ENCODE peak calls at places on chromosome X, in eight cellular contexts. L, U, C, P, V, I, Q and N are unnamed samples. For H3K27me3, the result is how much of the 10 kb centered on the place peaks cover.

GRCh38 chrX:132086717-132087116 is 41.1 kb downstream of the FRMD7 start:
- DNase-seq in L (peak), U (no peak), C (no peak), P (no peak), V (no peak), I (no peak), Q (no peak), N (no peak)

GRCh38 chrX:56564182-56564885 is 907 bp downstream of the UBQLN2 start:
- DNase-seq in L (peak), U (peak), C (no peak), P (peak), V (no peak), I (no peak), Q (peak), N (no peak)

GRCh38 chrX:154441984-154442707 is 1.8 kb upstream of the FAM50A start:
- DNase-seq in L (no peak), U (no peak), C (no peak), P (no peak), V (no peak), I (no peak), Q (no peak), N (no peak)

GRCh38 chrX:102958794-102959193 is 21.7 kb downstream of the RAB40AL start:
- DNase-seq in L (no peak), U (no peak), C (no peak), P (no peak), V (no peak), I (no peak), Q (no peak), N (no peak)

GRCh38 chrX:148501121-148502066 is 977 bp downstream of the AFF2 start:
- DNase-seq in L (no peak), U (no peak), C (peak), P (no peak), V (peak), I (no peak), Q (peak), N (peak)

GRCh38 chrX:51420610-51421009 is 75.8 kb downstream of the NUDT11 start:
- DNase-seq in L (peak), U (peak), C (no peak), P (no peak), V (peak), I (peak), Q (peak), N (no peak)

GRCh38 chrX:37783284-37783683 is 3.4 kb downstream of the CYBB start:
- DNase-seq in L (no peak), U (no peak), C (no peak), P (no peak), V (no peak), I (no peak), Q (no peak), N (no peak)

GRCh38 chrX:130625381-130625780 is 223.6 kb downstream of the RBMX2 start:
- DNase-seq in L (no peak), U (no peak), C (no peak), P (no peak), V (no peak), I (no peak), Q (no peak), N (no peak)

GRCh38 chrX:106898462-106898861 is 4.7 kb downstream of the RIPPLY1 start:
- DNase-seq in L (peak), U (no peak), C (no peak), P (no peak), V (no peak), I (no peak), Q (peak), N (no peak)

GRCh38 chrX:458631-459061 is 71.9 kb upstream of the PPP2R3B start:
- DNase-seq in L (no peak), U (no peak), C (peak), P (no peak), V (no peak), I (no peak), Q (no peak), N (no peak)

GRCh38 chrX:154607370-154607769 is 11.7 kb downstream of the CTAG1B start:
- DNase-seq in L (no peak), U (no peak), C (no peak), P (no peak), V (no peak), I (no peak), Q (no peak), N (no peak)

GRCh38 chrX:15107367-15107988 is 162.4 kb downstream of the ASB9 start:
- DNase-seq in L (no peak), U (no peak), C (no peak), P (no peak), V (no peak), I (no peak), Q (no peak), N (no peak)

GRCh38 chrX:115023139-115023538 is 5.7 kb upstream of the IL13RA2 start:
- DNase-seq in L (peak), U (no peak), C (no peak), P (no peak), V (no peak), I (peak), Q (no peak), N (no peak)

GRCh38 chrX:97547873-97548578 is 664.3 kb downstream of the RPA4 start:
- DNase-seq in L (peak), U (no peak), C (no peak), P (no peak), V (no peak), I (peak), Q (no peak), N (no peak)

GRCh38 chrX:150225756-150226155 is 137.4 kb upstream of the MAMLD1 start:
- DNase-seq in L (no peak), U (no peak), C (no peak), P (no peak), V (no peak), I (no peak), Q (no peak), N (no peak)

GRCh38 chrX:10821293-10821692 is 200.9 kb upstream of the MID1 start:
- DNase-seq in L (no peak), U (no peak), C (no peak), P (no peak), V (no peak), I (no peak), Q (no peak), N (no peak)

GRCh38 chrX:16633754-16634153 is 16.2 kb upstream of the S100G start:
- DNase-seq in L (no peak), U (no peak), C (no peak), P (no peak), V (no peak), I (no peak), Q (no peak), N (no peak)

GRCh38 chrX:15838017-15838416 is 16.6 kb downstream of the AP1S2 start:
- DNase-seq in L (no peak), U (no peak), C (no peak), P (no peak), V (no peak), I (no peak), Q (no peak), N (no peak)

GRCh38 chrX:49106930-49107329 is 16.6 kb downstream of the GPKOW start:
- DNase-seq in L (peak), U (no peak), C (no peak), P (no peak), V (no peak), I (no peak), Q (peak), N (no peak)

GRCh38 chrX:110284159-110284558 is 33.7 kb downstream of the AMMECR1 start:
- DNase-seq in L (peak), U (no peak), C (no peak), P (no peak), V (no peak), I (no peak), Q (no peak), N (no peak)

GRCh38 chrX:154396948-154397887 is 959 bp upstream of the RPL10 start:
- DNase-seq in L (no peak), U (peak), C (peak), P (peak), V (peak), I (no peak), Q (peak), N (peak)

GRCh38 chrX:46642145-46642544 is 68.6 kb downstream of the CHST7 start:
- DNase-seq in L (no peak), U (no peak), C (no peak), P (no peak), V (peak), I (no peak), Q (no peak), N (no peak)

GRCh38 chrX:101658661-101659477 is 781 bp downstream of the ARMCX2 start:
- DNase-seq in L (peak), U (peak), C (peak), P (peak), V (peak), I (no peak), Q (peak), N (peak)

GRCh38 chrX:42615161-42615563 is 162.8 kb downstream of the PPP1R2C start:
- DNase-seq in L (no peak), U (no peak), C (no peak), P (peak), V (no peak), I (peak), Q (no peak), N (no peak)

GRCh38 chrX:139639253-139639652 is 68.7 kb downstream of the MCF2 start:
- DNase-seq in L (no peak), U (no peak), C (no peak), P (no peak), V (no peak), I (no peak), Q (no peak), N (no peak)

GRCh38 chrX:130155564-130155963 is 10.1 kb downstream of the AIFM1 start:
- DNase-seq in L (no peak), U (no peak), C (no peak), P (no peak), V (no peak), I (no peak), Q (no peak), N (no peak)

GRCh38 chrX:123809854-123810375 is 49.9 kb upstream of the XIAP start:
- DNase-seq in L (no peak), U (no peak), C (no peak), P (no peak), V (no peak), I (no peak), Q (no peak), N (no peak)

GRCh38 chrX:108699368-108699767 is 37.0 kb downstream of the IRS4 start:
- DNase-seq in L (peak), U (no peak), C (no peak), P (no peak), V (no peak), I (peak), Q (peak), N (no peak)

GRCh38 chrX:10502961-10503360 is 117.4 kb downstream of the MID1 start:
- DNase-seq in L (no peak), U (no peak), C (no peak), P (no peak), V (no peak), I (no peak), Q (no peak), N (no peak)

GRCh38 chrX:30649859-30650258 is 3.4 kb upstream of the GK start:
- DNase-seq in L (no peak), U (no peak), C (no peak), P (no peak), V (no peak), I (no peak), Q (no peak), N (no peak)

GRCh38 chrX:71393919-71394318 is 27.8 kb downstream of the TAF1 start:
- DNase-seq in L (no peak), U (no peak), C (no peak), P (no peak), V (no peak), I (no peak), Q (no peak), N (no peak)

GRCh38 chrX:75156537-75156945 is 458 bp upstream of the ABCB7 start:
- DNase-seq in L (peak), U (peak), C (no peak), P (no peak), V (no peak), I (no peak), Q (no peak), N (no peak)

GRCh38 chrX:115268421-115268820 is 21.1 kb upstream of the LUZP4 start:
- DNase-seq in L (no peak), U (no peak), C (no peak), P (no peak), V (no peak), I (peak), Q (peak), N (no peak)

GRCh38 chrX:103361798-103362197 is 5.5 kb downstream of the TCEAL9 start:
- DNase-seq in L (no peak), U (no peak), C (no peak), P (no peak), V (no peak), I (no peak), Q (no peak), N (no peak)

GRCh38 chrX:69538321-69538876 is 34.3 kb downstream of the NALF2 start:
- DNase-seq in L (peak), U (peak), C (peak), P (peak), V (peak), I (peak), Q (peak), N (peak)

GRCh38 chrX:31590581-31591113 is 518.8 kb upstream of the FTHL17 start:
- DNase-seq in L (peak), U (no peak), C (no peak), P (no peak), V (no peak), I (no peak), Q (no peak), N (no peak)

GRCh38 chrX:111131572-111131971 is 35.6 kb downstream of the PAK3 start:
- DNase-seq in L (no peak), U (no peak), C (no peak), P (no peak), V (no peak), I (no peak), Q (no peak), N (no peak)

DNA sequence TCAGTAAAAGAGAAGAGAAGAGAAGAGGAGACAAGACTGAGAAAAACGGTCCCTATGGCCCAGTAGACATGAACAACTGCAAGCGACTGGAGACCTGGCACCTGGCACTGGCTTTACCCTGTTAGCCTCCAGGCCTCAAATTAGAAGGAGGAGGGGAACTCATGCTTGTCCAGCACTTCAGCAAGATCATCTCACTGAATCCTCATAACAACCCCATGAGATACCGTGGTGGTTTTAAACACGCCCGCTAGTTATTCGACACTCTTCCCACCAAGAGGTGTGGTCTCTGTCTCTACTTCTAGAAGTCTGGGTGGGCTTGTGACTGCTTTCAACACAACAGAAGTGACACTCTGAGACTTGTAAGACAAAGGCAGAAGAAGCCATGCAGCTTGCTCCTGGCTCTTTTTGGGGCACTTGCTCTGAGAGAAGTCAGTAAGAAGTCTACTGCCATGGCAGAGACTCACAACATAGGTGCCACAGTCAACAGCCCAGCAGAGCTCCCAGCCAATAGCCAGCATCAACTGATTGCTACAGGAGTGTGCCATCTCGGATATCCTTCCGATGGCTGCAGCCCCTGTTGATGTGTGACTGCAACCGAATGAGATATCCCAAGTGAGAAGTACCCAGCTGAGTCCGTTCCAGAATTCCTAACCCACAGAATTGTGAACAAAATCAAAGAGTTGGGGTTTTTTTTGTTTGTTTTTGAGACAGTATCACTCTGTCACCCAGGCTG is 34.1 kb upstream of the BCOR start:
- DNase-seq in L (no peak), U (no peak), C (no peak), P (no peak), V (no peak), I (no peak), Q (no peak), N (no peak)
- H3K27ac ChIP-seq in L (peak), U (no peak), C (no peak), P (peak), V (peak), I (peak), Q (no peak), N (no peak)

GRCh38 chrX:28016823-28017222 is 35.6 kb upstream of the DCAF8L1 start:
- DNase-seq in L (no peak), U (no peak), C (no peak), P (no peak), V (no peak), I (no peak), Q (no peak), N (no peak)
- H3K27me3 ChIP-seq in L (under half), U (under half), C (under half), P (under half), V (under half), I (under half), Q (under half), N (under half)

GRCh38 chrX:3577551-3577950 is 135.9 kb downstream of the PRKX start:
- DNase-seq in L (no peak), U (no peak), C (no peak), P (no peak), V (no peak), I (no peak), Q (no peak), N (no peak)
- TF ChIP-seq CTCF in L (no peak), U (no peak), C (no peak), P (no peak), V (no peak), I (no peak), Q (no peak), N (no peak)

GRCh38 chrX:9443327-9443726 is 21.5 kb upstream of the TBL1X start:
- DNase-seq in L (no peak), U (no peak), C (no peak), P (no peak), V (no peak), I (no peak), Q (no peak), N (no peak)

GRCh38 chrX:9447906-9448305 is 17.0 kb upstream of the TBL1X start:
- DNase-seq in L (no peak), U (no peak), C (no peak), P (no peak), V (no peak), I (no peak), Q (no peak), N (no peak)
- H3K27ac ChIP-seq in L (no peak), U (no peak), C (no peak), P (no peak), V (no peak), I (no peak), Q (no peak), N (no peak)